ENCODE peak calls at places on chromosomes 4 and X, in five cellular contexts. L is IMR-90, Y is cardiac fibroblast, F is choroid plexus epithelial cell, P is BE2C. D is an unnamed sample.

GRCh38 chrX:109475174-109475891 is 6.6 kb downstream of the GUCY2F start:
- DNase-seq in P (peak), Y (peak), F (peak), L (peak), D (peak)

GRCh38 chr4:108417923-108418322 is 202.5 kb upstream of the RPL34 start:
- DNase-seq in F (peak), Y (no peak), P (no peak), L (peak), D (no peak)

GRCh38 chr4:180059216-180059881 is 2183.9 kb upstream of the TENM3 start:
- DNase-seq in F (no peak), L (no peak), P (peak), Y (no peak), D (no peak)

GRCh38 chrX:3713225-3713936 is at the start of gene PRKX:
- DNase-seq in Y (peak), P (peak), L (peak), F (peak), D (peak)

GRCh38 chrX:31092970-31093638 is 21.3 kb upstream of the FTHL17 start:
- DNase-seq in L (no peak), Y (no peak), P (no peak), F (no peak), D (no peak)

GRCh38 chr4:53916431-53916889 is 147.9 kb downstream of the CHIC2 start:
- DNase-seq in F (peak), Y (peak), L (peak), P (no peak), D (peak)

GRCh38 chr4:304987-305680 is at the start of gene ZNF732:
- DNase-seq in F (peak), P (peak), Y (peak), L (peak), D (peak)

GRCh38 chrX:120755066-120755846 is 120.4 kb downstream of the CT47B1 start:
- DNase-seq in P (no peak), L (no peak), Y (no peak), F (no peak), D (no peak)

GRCh38 chr4:186902361-186902760 is 178.7 kb upstream of the FAT1 start:
- DNase-seq in F (no peak), P (no peak), L (no peak), Y (no peak), D (no peak)

GRCh38 chr4:83305187-83305586 is 20.6 kb upstream of the COQ2 start:
- DNase-seq in Y (peak), F (no peak), L (no peak), P (no peak), D (no peak)

GRCh38 chr4:76753814-76754213 is 144.1 kb downstream of the SOWAHB start:
- DNase-seq in Y (peak), L (peak), F (peak), P (no peak), D (peak)

GRCh38 chrX:29687687-29688086 is 527.7 kb upstream of the MAGEB2 start:
- DNase-seq in P (no peak), F (peak), Y (peak), L (peak), D (peak)

GRCh38 chr4:48247142-48247877 is 22.3 kb downstream of the TEC start:
- DNase-seq in Y (peak), L (peak), P (no peak), F (peak), D (peak)

GRCh38 chr4:145541266-145541770 is 59.7 kb downstream of the SMAD1 start:
- DNase-seq in L (no peak), P (no peak), F (no peak), Y (peak), D (no peak)

GRCh38 chr4:11428161-11428700 is 463 bp downstream of the HS3ST1 start:
- DNase-seq in Y (no peak), L (no peak), P (no peak), F (no peak), D (no peak)

GRCh38 chr4:103718993-103719319 is 829 bp downstream of the TACR3 start:
- DNase-seq in Y (no peak), L (no peak), P (peak), F (no peak), D (no peak)

GRCh38 chr4:1261107-1261928 is 12.4 kb upstream of the CTBP1 start:
- DNase-seq in P (no peak), Y (no peak), L (no peak), F (no peak), D (no peak)

GRCh38 chr4:139954512-139954911 is 199.5 kb downstream of the MAML3 start:
- DNase-seq in Y (no peak), P (no peak), L (no peak), F (no peak), D (no peak)

GRCh38 chr4:5774416-5775056 is 63.5 kb downstream of the EVC start:
- DNase-seq in Y (no peak), F (no peak), L (no peak), P (no peak), D (no peak)

GRCh38 chr4:74428278-74428677 is 16.7 kb upstream of the AREG start:
- DNase-seq in P (no peak), Y (peak), L (peak), F (peak), D (no peak)

GRCh38 chr4:163191999-163192398 is 25.3 kb upstream of the NAF1 start:
- DNase-seq in F (peak), Y (peak), L (peak), P (no peak), D (no peak)

GRCh38 chrX:133335027-133335426 is 80.3 kb downstream of the GPC4 start:
- DNase-seq in F (peak), L (peak), P (no peak), Y (peak), D (peak)

GRCh38 chr4:152680988-152681731 is 1.4 kb upstream of the TMEM154 start:
- DNase-seq in P (no peak), F (peak), L (peak), Y (peak), D (peak)

GRCh38 chrX:1661048-1661921 is 46.4 kb downstream of the ASMT start:
- DNase-seq in P (no peak), Y (no peak), F (no peak), L (no peak), D (no peak)

GRCh38 chrX:12410523-12410922 is 272.2 kb downstream of the FRMPD4 start:
- DNase-seq in F (no peak), P (no peak), L (no peak), Y (no peak), D (no peak)
- TF ChIP-seq CTCF in F (no peak), P (no peak), L (no peak), Y (no peak), D (no peak)

GRCh38 chr4:98469776-98470175 is 188.6 kb downstream of the TSPAN5 start:
- DNase-seq in P (no peak), F (no peak), Y (no peak), L (peak), D (no peak)

GRCh38 chr4:98468744-98469143 is 189.7 kb downstream of the TSPAN5 start:
- DNase-seq in L (peak), F (peak), P (no peak), Y (peak), D (peak)

GRCh38 chr4:98470366-98470765 is 188.0 kb downstream of the TSPAN5 start:
- DNase-seq in F (no peak), P (no peak), L (no peak), Y (no peak), D (no peak)

GRCh38 chr4:98466868-98467599 is 191.4 kb downstream of the TSPAN5 start:
- DNase-seq in F (peak), L (peak), Y (no peak), P (no peak), D (no peak)

GRCh38 chr4:98467627-98468072 is 190.8 kb downstream of the TSPAN5 start:
- DNase-seq in L (peak), Y (peak), F (peak), P (peak), D (peak)
- H3K4me3 ChIP-seq in L (peak), Y (peak), F (peak), P (peak), D (peak)

GRCh38 chrX:43961699-43962098 is 11.5 kb downstream of the NDP start:
- DNase-seq in F (no peak), Y (no peak), L (no peak), P (no peak), D (no peak)
- TF ChIP-seq CTCF in F (peak), Y (peak), L (peak), P (peak), D (no peak)

DNA sequence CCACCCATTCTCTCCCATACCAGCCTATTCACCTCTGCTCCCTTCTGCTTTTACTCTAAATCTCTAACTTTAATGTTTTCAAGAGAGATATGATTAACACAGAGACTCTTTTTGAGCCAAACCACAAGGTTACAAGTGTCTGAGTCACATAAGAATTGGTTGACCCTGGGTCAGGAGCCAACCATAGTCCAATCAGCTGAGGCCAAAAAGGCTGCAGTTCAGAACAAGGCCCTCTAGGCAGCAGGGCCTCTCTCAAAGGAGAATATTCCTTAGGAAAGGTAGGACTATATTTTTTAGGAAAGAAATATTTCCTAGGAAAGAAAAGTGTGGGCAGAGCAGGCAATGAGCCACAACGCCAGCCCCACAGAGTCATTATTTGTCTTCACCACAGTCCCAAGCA is 2.3 kb downstream of the ATP8A1 start:
- DNase-seq in L (peak), P (no peak), Y (peak), F (peak), D (peak)
- H3K4me3 ChIP-seq in L (no peak), P (peak), Y (no peak), F (no peak), D (no peak)

DNA sequence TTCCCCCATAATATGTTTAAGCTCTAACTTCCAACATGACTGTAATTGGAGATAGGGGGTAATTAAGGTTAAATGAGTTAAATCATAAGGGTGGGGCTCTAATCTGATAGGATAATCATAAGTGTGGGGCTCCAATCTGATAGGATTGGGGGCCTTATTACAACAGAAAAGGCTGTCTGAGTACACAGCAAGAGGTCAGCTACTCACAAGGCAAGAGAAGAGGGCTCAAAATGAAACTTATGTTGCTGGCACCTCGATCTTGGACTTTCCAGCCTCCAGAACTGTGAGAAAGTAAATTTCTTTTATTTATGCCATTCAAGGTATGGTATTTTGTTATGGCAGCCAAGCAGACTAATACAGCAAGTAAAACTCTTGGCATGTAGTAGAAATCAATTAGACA is 16.4 kb downstream of the SH2D1A start:
- DNase-seq in F (no peak), P (no peak), Y (no peak), L (no peak), D (no peak)
- TF ChIP-seq CTCF in F (no peak), P (no peak), Y (no peak), L (no peak), D (no peak)